ENCODE peak calls at places on chromosomes 5 and 9, in ten cellular contexts. One of them, this sample, is unnamed.

GRCh38 chr5:169650701-169651331 is 13.7 kb downstream of the DOCK2 start:
- DNase-seq in Calu3: no peak
- DNase-seq in CD4-positive, alpha-beta T cell: no peak
- DNase-seq in RWPE1: no peak
- DNase-seq in cardiac fibroblast: peak
- DNase-seq in IMR-90: peak
- DNase-seq in activated CD8-positive, alpha-beta T cell treated with anti-CD3 and anti-CD28 coated beads for 36 hours: peak
- DNase-seq in left ventricle myocardium inferior: no peak
- DNase-seq in PC-3: peak
- DNase-seq in astrocyte of the spinal cord: peak
- DNase-seq in this sample: no peak

GRCh38 chr5:68682400-68683152 is 411.2 kb upstream of the SLC30A5 start:
- DNase-seq in CD4-positive, alpha-beta T cell: no peak
- DNase-seq in left ventricle myocardium inferior: no peak
- DNase-seq in Calu3: peak
- DNase-seq in cardiac fibroblast: no peak
- DNase-seq in RWPE1: no peak
- DNase-seq in IMR-90: no peak
- DNase-seq in PC-3: no peak
- DNase-seq in astrocyte of the spinal cord: no peak
- DNase-seq in activated CD8-positive, alpha-beta T cell treated with anti-CD3 and anti-CD28 coated beads for 36 hours: no peak
- DNase-seq in this sample: no peak

GRCh38 chr5:97838214-97838613 is 655.2 kb upstream of the RIOK2 start:
- DNase-seq in IMR-90: peak
- DNase-seq in Calu3: no peak
- DNase-seq in left ventricle myocardium inferior: no peak
- DNase-seq in cardiac fibroblast: peak
- DNase-seq in activated CD8-positive, alpha-beta T cell treated with anti-CD3 and anti-CD28 coated beads for 36 hours: no peak
- DNase-seq in CD4-positive, alpha-beta T cell: no peak
- DNase-seq in PC-3: peak
- DNase-seq in astrocyte of the spinal cord: peak
- DNase-seq in RWPE1: peak
- DNase-seq in this sample: no peak

GRCh38 chr5:74290634-74291033 is 349.9 kb downstream of the ENC1 start:
- DNase-seq in Calu3: peak
- DNase-seq in RWPE1: no peak
- DNase-seq in cardiac fibroblast: no peak
- DNase-seq in IMR-90: no peak
- DNase-seq in PC-3: no peak
- DNase-seq in activated CD8-positive, alpha-beta T cell treated with anti-CD3 and anti-CD28 coated beads for 36 hours: no peak
- DNase-seq in CD4-positive, alpha-beta T cell: no peak
- DNase-seq in left ventricle myocardium inferior: no peak
- DNase-seq in astrocyte of the spinal cord: no peak
- DNase-seq in this sample: no peak

GRCh38 chr9:21988056-21988990 is 5.9 kb downstream of the CDKN2A start:
- DNase-seq in Calu3: no peak
- DNase-seq in RWPE1: no peak
- DNase-seq in left ventricle myocardium inferior: no peak
- DNase-seq in astrocyte of the spinal cord: no peak
- DNase-seq in PC-3: no peak
- DNase-seq in cardiac fibroblast: no peak
- DNase-seq in IMR-90: no peak
- DNase-seq in CD4-positive, alpha-beta T cell: no peak
- DNase-seq in activated CD8-positive, alpha-beta T cell treated with anti-CD3 and anti-CD28 coated beads for 36 hours: no peak
- DNase-seq in this sample: no peak

GRCh38 chr5:172175263-172175719 is 12.7 kb downstream of the STK10 start:
- DNase-seq in RWPE1: no peak
- DNase-seq in Calu3: no peak
- DNase-seq in left ventricle myocardium inferior: peak
- DNase-seq in astrocyte of the spinal cord: no peak
- DNase-seq in PC-3: no peak
- DNase-seq in cardiac fibroblast: no peak
- DNase-seq in CD4-positive, alpha-beta T cell: peak
- DNase-seq in activated CD8-positive, alpha-beta T cell treated with anti-CD3 and anti-CD28 coated beads for 36 hours: peak
- DNase-seq in IMR-90: no peak
- DNase-seq in this sample: peak

GRCh38 chr5:81145329-81145728 is 87.8 kb upstream of the CKMT2 start:
- DNase-seq in activated CD8-positive, alpha-beta T cell treated with anti-CD3 and anti-CD28 coated beads for 36 hours: no peak
- DNase-seq in astrocyte of the spinal cord: no peak
- DNase-seq in RWPE1: no peak
- DNase-seq in IMR-90: no peak
- DNase-seq in CD4-positive, alpha-beta T cell: no peak
- DNase-seq in Calu3: no peak
- DNase-seq in left ventricle myocardium inferior: no peak
- DNase-seq in cardiac fibroblast: no peak
- DNase-seq in PC-3: no peak
- DNase-seq in this sample: no peak

GRCh38 chr9:88477300-88477751 is 57.7 kb upstream of the NXNL2 start:
- DNase-seq in CD4-positive, alpha-beta T cell: no peak
- DNase-seq in IMR-90: peak
- DNase-seq in activated CD8-positive, alpha-beta T cell treated with anti-CD3 and anti-CD28 coated beads for 36 hours: no peak
- DNase-seq in Calu3: no peak
- DNase-seq in PC-3: peak
- DNase-seq in astrocyte of the spinal cord: peak
- DNase-seq in RWPE1: peak
- DNase-seq in left ventricle myocardium inferior: no peak
- DNase-seq in cardiac fibroblast: peak
- DNase-seq in this sample: no peak

GRCh38 chr5:53671447-53671846 is 111.0 kb downstream of the NDUFS4 start:
- DNase-seq in RWPE1: no peak
- DNase-seq in PC-3: no peak
- DNase-seq in left ventricle myocardium inferior: no peak
- DNase-seq in cardiac fibroblast: no peak
- DNase-seq in CD4-positive, alpha-beta T cell: no peak
- DNase-seq in IMR-90: no peak
- DNase-seq in astrocyte of the spinal cord: no peak
- DNase-seq in Calu3: no peak
- DNase-seq in activated CD8-positive, alpha-beta T cell treated with anti-CD3 and anti-CD28 coated beads for 36 hours: no peak
- DNase-seq in this sample: no peak

GRCh38 chr9:122180633-122181032 is 20.9 kb downstream of the MORN5 start:
- DNase-seq in Calu3: peak
- DNase-seq in activated CD8-positive, alpha-beta T cell treated with anti-CD3 and anti-CD28 coated beads for 36 hours: no peak
- DNase-seq in astrocyte of the spinal cord: peak
- DNase-seq in CD4-positive, alpha-beta T cell: no peak
- DNase-seq in PC-3: peak
- DNase-seq in RWPE1: peak
- DNase-seq in left ventricle myocardium inferior: no peak
- DNase-seq in IMR-90: peak
- DNase-seq in cardiac fibroblast: peak
- DNase-seq in this sample: no peak

GRCh38 chr5:135359374-135360165 is 39.5 kb downstream of the MACROH2A1 start:
- DNase-seq in astrocyte of the spinal cord: no peak
- DNase-seq in left ventricle myocardium inferior: no peak
- DNase-seq in CD4-positive, alpha-beta T cell: no peak
- DNase-seq in IMR-90: peak
- DNase-seq in activated CD8-positive, alpha-beta T cell treated with anti-CD3 and anti-CD28 coated beads for 36 hours: no peak
- DNase-seq in RWPE1: no peak
- DNase-seq in cardiac fibroblast: no peak
- DNase-seq in Calu3: no peak
- DNase-seq in PC-3: no peak
- DNase-seq in this sample: no peak

GRCh38 chr5:175444060-175444904 is at the start of gene DRD1:
- DNase-seq in cardiac fibroblast: peak
- DNase-seq in activated CD8-positive, alpha-beta T cell treated with anti-CD3 and anti-CD28 coated beads for 36 hours: peak
- DNase-seq in PC-3: peak
- DNase-seq in astrocyte of the spinal cord: peak
- DNase-seq in CD4-positive, alpha-beta T cell: peak
- DNase-seq in IMR-90: peak
- DNase-seq in left ventricle myocardium inferior: no peak
- DNase-seq in RWPE1: peak
- DNase-seq in Calu3: peak
- DNase-seq in this sample: no peak

GRCh38 chr5:35803221-35803651 is 53.5 kb upstream of the IL7R start:
- DNase-seq in PC-3: no peak
- DNase-seq in astrocyte of the spinal cord: peak
- DNase-seq in activated CD8-positive, alpha-beta T cell treated with anti-CD3 and anti-CD28 coated beads for 36 hours: no peak
- DNase-seq in left ventricle myocardium inferior: peak
- DNase-seq in Calu3: no peak
- DNase-seq in cardiac fibroblast: peak
- DNase-seq in CD4-positive, alpha-beta T cell: no peak
- DNase-seq in RWPE1: no peak
- DNase-seq in IMR-90: peak
- DNase-seq in this sample: no peak

GRCh38 chr9:131259432-131259885 is 16.9 kb downstream of the FAM78A start:
- DNase-seq in CD4-positive, alpha-beta T cell: no peak
- DNase-seq in PC-3: no peak
- DNase-seq in cardiac fibroblast: no peak
- DNase-seq in left ventricle myocardium inferior: no peak
- DNase-seq in Calu3: no peak
- DNase-seq in IMR-90: no peak
- DNase-seq in RWPE1: no peak
- DNase-seq in astrocyte of the spinal cord: no peak
- DNase-seq in activated CD8-positive, alpha-beta T cell treated with anti-CD3 and anti-CD28 coated beads for 36 hours: no peak
- DNase-seq in this sample: peak

GRCh38 chr5:40716000-40716399 is 36.3 kb downstream of the PTGER4 start:
- DNase-seq in RWPE1: peak
- DNase-seq in IMR-90: no peak
- DNase-seq in CD4-positive, alpha-beta T cell: no peak
- DNase-seq in PC-3: peak
- DNase-seq in astrocyte of the spinal cord: no peak
- DNase-seq in Calu3: no peak
- DNase-seq in activated CD8-positive, alpha-beta T cell treated with anti-CD3 and anti-CD28 coated beads for 36 hours: no peak
- DNase-seq in cardiac fibroblast: peak
- DNase-seq in left ventricle myocardium inferior: no peak
- DNase-seq in this sample: no peak
- TF ChIP-seq CTCF in RWPE1: no peak
- TF ChIP-seq CTCF in IMR-90: peak
- TF ChIP-seq CTCF in CD4-positive, alpha-beta T cell: no peak
- TF ChIP-seq CTCF in PC-3: peak
- TF ChIP-seq CTCF in astrocyte of the spinal cord: peak
- TF ChIP-seq CTCF in Calu3: peak
- TF ChIP-seq CTCF in activated CD8-positive, alpha-beta T cell treated with anti-CD3 and anti-CD28 coated beads for 36 hours: no peak
- TF ChIP-seq CTCF in cardiac fibroblast: no peak
- TF ChIP-seq CTCF in left ventricle myocardium inferior: no peak
- TF ChIP-seq CTCF in this sample: no peak

DNA sequence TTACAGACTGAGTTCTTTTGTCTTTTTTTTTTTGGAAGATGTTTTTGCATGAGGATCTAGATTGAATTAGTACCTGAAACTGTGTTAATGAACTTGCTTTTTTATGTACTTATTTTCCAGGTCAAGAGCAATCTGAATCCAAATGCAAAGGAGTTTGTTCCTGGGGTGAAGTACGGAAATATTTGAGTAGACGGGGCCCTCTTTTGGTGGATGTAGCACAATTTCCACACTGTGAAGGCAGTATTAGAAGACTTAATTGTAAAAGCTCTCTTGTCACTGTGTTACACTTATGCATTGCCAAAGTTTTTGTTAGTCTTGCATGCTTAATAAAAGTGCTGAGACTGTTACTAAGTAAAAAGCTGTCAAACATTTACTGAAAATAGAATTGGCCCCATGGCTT is 14.5 kb downstream of the SLC23A1 start:
- DNase-seq in RWPE1: no peak
- DNase-seq in Calu3: no peak
- DNase-seq in PC-3: no peak
- DNase-seq in astrocyte of the spinal cord: peak
- DNase-seq in cardiac fibroblast: no peak
- DNase-seq in activated CD8-positive, alpha-beta T cell treated with anti-CD3 and anti-CD28 coated beads for 36 hours: no peak
- DNase-seq in CD4-positive, alpha-beta T cell: no peak
- DNase-seq in IMR-90: peak
- DNase-seq in left ventricle myocardium inferior: no peak
- DNase-seq in this sample: no peak
- TF ChIP-seq CTCF in RWPE1: no peak
- TF ChIP-seq CTCF in Calu3: no peak
- TF ChIP-seq CTCF in PC-3: peak
- TF ChIP-seq CTCF in astrocyte of the spinal cord: no peak
- TF ChIP-seq CTCF in cardiac fibroblast: no peak
- TF ChIP-seq CTCF in activated CD8-positive, alpha-beta T cell treated with anti-CD3 and anti-CD28 coated beads for 36 hours: no peak
- TF ChIP-seq CTCF in CD4-positive, alpha-beta T cell: no peak
- TF ChIP-seq CTCF in IMR-90: peak
- TF ChIP-seq CTCF in left ventricle myocardium inferior: no peak
- TF ChIP-seq CTCF in this sample: no peak

DNA sequence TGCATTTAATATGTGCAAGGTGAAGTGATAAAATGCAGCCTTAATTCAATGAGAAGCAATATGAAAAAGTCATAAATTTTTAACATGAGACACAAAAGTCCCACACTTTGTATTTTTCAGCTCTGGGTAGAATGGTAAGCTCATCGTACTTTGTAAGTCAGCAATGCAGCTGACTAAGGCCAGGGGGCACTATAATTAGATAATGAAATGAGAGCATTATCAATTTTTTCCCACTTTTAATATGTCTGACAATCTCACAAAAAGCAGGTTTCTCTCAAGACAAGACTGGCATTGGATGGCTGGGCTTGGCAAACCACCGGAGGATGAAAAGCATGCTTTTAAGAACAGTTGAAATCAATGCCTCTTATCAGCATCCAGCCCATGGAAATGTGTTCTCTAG is 162.8 kb downstream of the FAM174A start:
- DNase-seq in IMR-90: no peak
- DNase-seq in Calu3: no peak
- DNase-seq in astrocyte of the spinal cord: no peak
- DNase-seq in RWPE1: no peak
- DNase-seq in CD4-positive, alpha-beta T cell: no peak
- DNase-seq in cardiac fibroblast: no peak
- DNase-seq in activated CD8-positive, alpha-beta T cell treated with anti-CD3 and anti-CD28 coated beads for 36 hours: no peak
- DNase-seq in left ventricle myocardium inferior: no peak
- DNase-seq in PC-3: no peak
- DNase-seq in this sample: no peak
- TF ChIP-seq CTCF in IMR-90: peak
- TF ChIP-seq CTCF in Calu3: peak
- TF ChIP-seq CTCF in astrocyte of the spinal cord: peak
- TF ChIP-seq CTCF in RWPE1: no peak
- TF ChIP-seq CTCF in CD4-positive, alpha-beta T cell: no peak
- TF ChIP-seq CTCF in cardiac fibroblast: no peak
- TF ChIP-seq CTCF in activated CD8-positive, alpha-beta T cell treated with anti-CD3 and anti-CD28 coated beads for 36 hours: no peak
- TF ChIP-seq CTCF in left ventricle myocardium inferior: peak
- TF ChIP-seq CTCF in PC-3: peak
- TF ChIP-seq CTCF in this sample: peak

GRCh38 chr5:133421394-133421793 is 190.9 kb downstream of the FSTL4 start:
- DNase-seq in cardiac fibroblast: peak
- DNase-seq in activated CD8-positive, alpha-beta T cell treated with anti-CD3 and anti-CD28 coated beads for 36 hours: peak
- DNase-seq in CD4-positive, alpha-beta T cell: no peak
- DNase-seq in PC-3: peak
- DNase-seq in RWPE1: no peak
- DNase-seq in IMR-90: no peak
- DNase-seq in astrocyte of the spinal cord: no peak
- DNase-seq in Calu3: no peak
- DNase-seq in left ventricle myocardium inferior: no peak
- DNase-seq in this sample: no peak
- TF ChIP-seq CTCF in cardiac fibroblast: peak
- TF ChIP-seq CTCF in activated CD8-positive, alpha-beta T cell treated with anti-CD3 and anti-CD28 coated beads for 36 hours: no peak
- TF ChIP-seq CTCF in CD4-positive, alpha-beta T cell: no peak
- TF ChIP-seq CTCF in PC-3: peak
- TF ChIP-seq CTCF in RWPE1: no peak
- TF ChIP-seq CTCF in IMR-90: peak
- TF ChIP-seq CTCF in astrocyte of the spinal cord: peak
- TF ChIP-seq CTCF in Calu3: no peak
- TF ChIP-seq CTCF in left ventricle myocardium inferior: peak
- TF ChIP-seq CTCF in this sample: no peak

GRCh38 chr5:66494437-66494836 is 101.8 kb upstream of the MAST4 start:
- DNase-seq in astrocyte of the spinal cord: no peak
- DNase-seq in PC-3: no peak
- DNase-seq in IMR-90: no peak
- DNase-seq in activated CD8-positive, alpha-beta T cell treated with anti-CD3 and anti-CD28 coated beads for 36 hours: peak
- DNase-seq in RWPE1: no peak
- DNase-seq in left ventricle myocardium inferior: no peak
- DNase-seq in CD4-positive, alpha-beta T cell: no peak
- DNase-seq in Calu3: no peak
- DNase-seq in cardiac fibroblast: no peak
- DNase-seq in this sample: no peak
- TF ChIP-seq CTCF in astrocyte of the spinal cord: no peak
- TF ChIP-seq CTCF in PC-3: peak
- TF ChIP-seq CTCF in IMR-90: no peak
- TF ChIP-seq CTCF in activated CD8-positive, alpha-beta T cell treated with anti-CD3 and anti-CD28 coated beads for 36 hours: peak
- TF ChIP-seq CTCF in RWPE1: no peak
- TF ChIP-seq CTCF in left ventricle myocardium inferior: no peak
- TF ChIP-seq CTCF in CD4-positive, alpha-beta T cell: no peak
- TF ChIP-seq CTCF in Calu3: no peak
- TF ChIP-seq CTCF in cardiac fibroblast: no peak
- TF ChIP-seq CTCF in this sample: no peak

This sample was measured in CD14-positive monocyte.